ENCODE peak calls at places on chromosomes 4 and X, in six cellular contexts. W is fibroblast of villous mesenchyme; N is cardiac muscle cell; F is CD8-positive, alpha-beta T cell; B is ovary; E is GM12865. A is an unnamed sample.

GRCh38 chrX:39158801-39159657 is 357.8 kb downstream of the MID1IP1 start:
- DNase-seq in E (peak; percentile 58), B (no peak), N (no peak), F (no peak), W (peak; percentile 66), A (no peak)

GRCh38 chrX:87727615-87728014 is 210.0 kb downstream of the KLHL4 start:
- DNase-seq in F (no peak), E (no peak), B (no peak), N (no peak), W (no peak), A (no peak)

GRCh38 chr4:70365479-70365878 is 4.9 kb downstream of the SMR3A start:
- DNase-seq in W (no peak), F (no peak), N (no peak), B (no peak), E (peak; percentile 14), A (no peak)

GRCh38 chr4:25727711-25728493 is 72.3 kb downstream of the SLC34A2 start:
- DNase-seq in B (no peak), N (no peak), W (no peak), F (no peak), E (peak; percentile 82), A (no peak)

GRCh38 chr4:70269674-70270073 is 27.3 kb downstream of the CSN3 start:
- DNase-seq in E (peak; percentile 6), B (no peak), F (no peak), N (peak; percentile 19), W (peak; percentile 11), A (no peak)

GRCh38 chrX:13101439-13102139 is 57.2 kb upstream of the FAM9C start:
- DNase-seq in N (no peak), E (no peak), F (peak; percentile 49), B (peak; percentile 57), W (peak; percentile 93), A (no peak)

GRCh38 chr4:82425478-82425877 is 4.8 kb downstream of the HNRNPDL start:
- DNase-seq in W (no peak), E (no peak), N (no peak), B (no peak), F (no peak), A (no peak)

GRCh38 chr4:153452661-153453378 is 13.3 kb upstream of the TMEM131L start:
- DNase-seq in E (no peak), F (no peak), N (no peak), B (no peak), W (no peak), A (no peak)

DNA sequence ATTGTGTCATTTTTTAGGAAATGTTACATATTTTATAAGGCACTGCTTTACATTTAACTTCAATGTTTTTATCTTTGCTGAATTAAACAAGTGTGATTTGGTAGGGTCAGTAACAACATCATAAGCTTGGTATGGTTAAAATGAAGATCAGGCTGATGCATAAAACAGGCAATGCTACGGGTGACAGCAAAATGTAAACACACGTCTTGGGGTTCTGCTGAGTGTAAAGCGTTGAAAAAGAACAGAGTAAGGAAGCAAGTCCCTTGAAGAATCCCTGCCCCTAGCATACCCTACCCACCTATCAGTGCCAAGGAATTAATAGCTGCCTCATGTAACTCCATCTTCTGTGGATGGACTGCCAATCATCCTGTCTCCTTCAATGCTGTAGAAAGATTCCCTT is 157.0 kb downstream of the CBLL2 start:
- DNase-seq in N (no peak), W (peak; percentile 9), F (no peak), B (no peak), E (no peak), A (no peak)
- TF ChIP-seq CTCF in N (no peak), W (no peak), F (no peak), B (no peak), E (no peak), A (no peak)

GRCh38 chr4:2180410-2180809 is 61.5 kb downstream of the HAUS3 start:
- DNase-seq in E (no peak), N (no peak), W (no peak), B (no peak), F (no peak), A (no peak)

GRCh38 chr4:2183394-2183793 is 58.5 kb downstream of the HAUS3 start:
- DNase-seq in W (peak; percentile 34), B (no peak), F (no peak), E (no peak), N (no peak), A (no peak)

GRCh38 chr4:2182981-2183380 is 58.9 kb downstream of the HAUS3 start:
- DNase-seq in E (no peak), B (no peak), N (no peak), W (peak; percentile 52), F (no peak), A (no peak)

GRCh38 chr4:2186865-2187172 is 55.1 kb downstream of the HAUS3 start:
- DNase-seq in E (no peak), B (no peak), N (no peak), W (no peak), F (no peak), A (no peak)

GRCh38 chr4:2186133-2186864 is 55.6 kb downstream of the HAUS3 start:
- DNase-seq in W (peak; percentile 26), B (no peak), E (peak; percentile 34), N (peak; percentile 62), F (no peak), A (no peak)
- TF ChIP-seq CTCF in W (peak; percentile 32), B (no peak), E (peak; percentile 40), N (peak; percentile 45), F (no peak), A (peak; percentile 68)

DNA sequence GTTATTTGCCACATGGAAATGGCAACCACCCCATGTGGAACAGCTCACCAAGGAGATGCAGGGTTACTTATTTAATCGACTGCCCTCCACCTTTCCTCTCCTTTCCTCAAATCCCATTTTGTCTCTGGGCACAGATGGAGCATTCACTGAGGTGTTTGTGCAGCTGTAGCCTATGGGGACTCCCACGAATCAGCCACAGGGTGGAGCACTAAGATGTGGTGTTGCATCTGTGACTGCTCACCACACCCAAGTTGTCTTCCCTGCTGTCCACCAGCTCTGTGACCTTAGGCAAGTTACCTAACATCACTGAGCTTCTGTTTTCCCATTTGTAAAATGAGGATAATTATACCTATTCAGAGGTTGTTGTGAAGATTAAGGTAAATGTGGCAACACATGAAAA is 252.4 kb upstream of the CPEB2 start:
- DNase-seq in N (peak; percentile 38), E (peak; percentile 70), B (no peak), W (peak; percentile 11), F (peak; percentile 11), A (no peak)
- TF ChIP-seq CTCF in N (peak; percentile 19), E (peak; percentile 57), B (no peak), W (peak; percentile 8), F (no peak), A (peak; percentile 40)

DNA sequence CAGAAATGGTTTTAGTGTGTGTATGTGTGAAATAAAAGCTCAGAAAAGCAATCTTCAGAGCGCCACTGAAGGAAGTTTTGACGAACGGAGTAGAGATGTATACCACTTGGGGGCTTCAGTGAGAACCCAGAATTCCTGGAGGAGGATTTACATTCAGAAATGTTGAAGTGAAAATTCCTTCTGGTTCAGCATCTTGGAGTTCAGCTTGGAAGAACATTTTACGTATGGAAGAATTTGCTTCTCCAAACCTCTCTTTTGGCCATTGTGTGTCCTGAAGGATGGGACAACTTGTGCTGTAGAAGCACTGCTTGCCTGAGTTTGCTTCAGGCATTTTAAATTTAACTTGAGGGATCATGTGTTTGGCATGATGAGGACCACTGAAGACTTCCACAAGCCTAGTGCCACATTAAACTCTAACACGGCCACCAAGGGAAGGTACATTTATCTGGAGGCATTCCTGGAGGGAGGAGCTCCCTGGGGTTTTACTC is 704 bp downstream of the SHROOM3 start:
- DNase-seq in B (no peak), E (no peak), N (no peak), F (no peak), W (no peak), A (no peak)
- TF ChIP-seq CTCF in B (no peak), E (no peak), N (peak; percentile 23), F (no peak), W (no peak), A (peak; percentile 41)

DNA sequence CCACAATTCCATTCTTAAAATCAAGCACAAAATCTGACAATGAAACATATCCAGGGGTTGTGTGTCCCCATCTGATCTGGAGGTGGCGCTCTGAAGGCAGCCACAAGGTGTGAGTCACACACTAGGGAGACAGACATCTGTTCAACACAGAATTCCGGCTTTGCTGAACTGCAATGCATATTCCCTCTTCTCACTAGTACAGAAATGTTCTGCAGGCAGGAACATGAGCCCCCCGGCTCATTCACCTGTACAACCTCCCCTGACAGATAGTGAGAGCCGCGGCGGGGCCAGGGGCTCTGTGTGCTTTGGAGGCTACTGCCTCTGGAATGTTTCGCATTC is 41.9 kb downstream of the WDR1 start:
- DNase-seq in E (peak; percentile 9), B (no peak), N (peak; percentile 42), W (peak; percentile 49), F (no peak), A (no peak)
- TF ChIP-seq CTCF in E (peak; percentile 24), B (no peak), N (peak; percentile 54), W (peak; percentile 61), F (peak; percentile 33), A (peak; percentile 20)

A was measured in type B pancreatic cell.